ENCODE peak calls at places on chromosomes 3 and 15, in six cellular contexts. One of them, this sample, is unnamed.

GRCh38 chr3:16329792-16330061 is 64.7 kb downstream of the OXNAD1 start:
- DNase-seq in cardiac fibroblast: no peak
- DNase-seq in brain microvascular endothelial cell: no peak
- DNase-seq in fibroblast of villous mesenchyme: no peak
- DNase-seq in AG04449: no peak
- DNase-seq in cardiac muscle cell: no peak
- DNase-seq in this sample: no peak

GRCh38 chr15:99430881-99431401 is 134.8 kb upstream of the MEF2A start:
- DNase-seq in cardiac fibroblast: no peak
- DNase-seq in brain microvascular endothelial cell: no peak
- DNase-seq in fibroblast of villous mesenchyme: no peak
- DNase-seq in AG04449: no peak
- DNase-seq in cardiac muscle cell: no peak
- DNase-seq in this sample: no peak

GRCh38 chr15:68711406-68711805 is 109.3 kb downstream of the ANP32A start:
- DNase-seq in cardiac fibroblast: no peak
- DNase-seq in brain microvascular endothelial cell: no peak
- DNase-seq in fibroblast of villous mesenchyme: no peak
- DNase-seq in AG04449: no peak
- DNase-seq in cardiac muscle cell: no peak
- DNase-seq in this sample: no peak

GRCh38 chr3:82496890-82497560 is 735.6 kb upstream of the GBE1 start:
- DNase-seq in cardiac fibroblast: no peak
- DNase-seq in brain microvascular endothelial cell: no peak
- DNase-seq in fibroblast of villous mesenchyme: no peak
- DNase-seq in AG04449: no peak
- DNase-seq in cardiac muscle cell: no peak
- DNase-seq in this sample: peak

GRCh38 chr15:62782100-62782791 is 260.3 kb upstream of the TPM1 start:
- DNase-seq in cardiac fibroblast: peak
- DNase-seq in brain microvascular endothelial cell: peak
- DNase-seq in fibroblast of villous mesenchyme: peak
- DNase-seq in AG04449: peak
- DNase-seq in cardiac muscle cell: peak
- DNase-seq in this sample: peak

GRCh38 chr15:99019558-99020540 is 12.3 kb upstream of the PGPEP1L start:
- DNase-seq in cardiac fibroblast: peak
- DNase-seq in brain microvascular endothelial cell: peak
- DNase-seq in fibroblast of villous mesenchyme: peak
- DNase-seq in AG04449: no peak
- DNase-seq in cardiac muscle cell: peak
- DNase-seq in this sample: peak

GRCh38 chr3:111712294-111713180 is 117.4 kb upstream of the ZBED2 start:
- DNase-seq in cardiac fibroblast: no peak
- DNase-seq in brain microvascular endothelial cell: no peak
- DNase-seq in fibroblast of villous mesenchyme: no peak
- DNase-seq in AG04449: no peak
- DNase-seq in cardiac muscle cell: no peak
- DNase-seq in this sample: no peak

GRCh38 chr15:31526916-31527690 is 200.5 kb downstream of the KLF13 start:
- DNase-seq in cardiac fibroblast: no peak
- DNase-seq in brain microvascular endothelial cell: no peak
- DNase-seq in fibroblast of villous mesenchyme: no peak
- DNase-seq in AG04449: no peak
- DNase-seq in cardiac muscle cell: no peak
- DNase-seq in this sample: no peak

GRCh38 chr15:39300451-39301153 is 280.3 kb upstream of the THBS1 start:
- DNase-seq in cardiac fibroblast: peak
- DNase-seq in brain microvascular endothelial cell: peak
- DNase-seq in fibroblast of villous mesenchyme: peak
- DNase-seq in AG04449: no peak
- DNase-seq in cardiac muscle cell: peak
- DNase-seq in this sample: peak

GRCh38 chr3:50095352-50095998 is 6.8 kb downstream of the RBM5 start:
- DNase-seq in cardiac fibroblast: no peak
- DNase-seq in brain microvascular endothelial cell: no peak
- DNase-seq in fibroblast of villous mesenchyme: no peak
- DNase-seq in AG04449: no peak
- DNase-seq in cardiac muscle cell: no peak
- DNase-seq in this sample: no peak

GRCh38 chr3:52528596-52529375 is 4.9 kb downstream of the NT5DC2 start:
- DNase-seq in cardiac fibroblast: no peak
- DNase-seq in brain microvascular endothelial cell: no peak
- DNase-seq in fibroblast of villous mesenchyme: no peak
- DNase-seq in AG04449: no peak
- DNase-seq in cardiac muscle cell: no peak
- DNase-seq in this sample: no peak

GRCh38 chr15:40815042-40815678 is 7.9 kb upstream of the DNAJC17 start:
- DNase-seq in cardiac fibroblast: peak
- DNase-seq in brain microvascular endothelial cell: no peak
- DNase-seq in fibroblast of villous mesenchyme: no peak
- DNase-seq in AG04449: no peak
- DNase-seq in cardiac muscle cell: peak
- DNase-seq in this sample: peak

GRCh38 chr3:18099611-18100010 is 325.5 kb downstream of the SATB1 start:
- DNase-seq in cardiac fibroblast: peak
- DNase-seq in brain microvascular endothelial cell: no peak
- DNase-seq in fibroblast of villous mesenchyme: no peak
- DNase-seq in AG04449: no peak
- DNase-seq in cardiac muscle cell: peak
- DNase-seq in this sample: no peak

GRCh38 chr15:71559098-71559497 is 251.3 kb upstream of the NR2E3 start:
- DNase-seq in cardiac fibroblast: peak
- DNase-seq in brain microvascular endothelial cell: peak
- DNase-seq in fibroblast of villous mesenchyme: peak
- DNase-seq in AG04449: peak
- DNase-seq in cardiac muscle cell: peak
- DNase-seq in this sample: peak

GRCh38 chr3:145058483-145058882 is 1086.9 kb downstream of the DIPK2A start:
- DNase-seq in cardiac fibroblast: no peak
- DNase-seq in brain microvascular endothelial cell: no peak
- DNase-seq in fibroblast of villous mesenchyme: no peak
- DNase-seq in AG04449: no peak
- DNase-seq in cardiac muscle cell: no peak
- DNase-seq in this sample: peak

GRCh38 chr3:39962566-39962965 is 153.2 kb downstream of the MYRIP start:
- DNase-seq in cardiac fibroblast: peak
- DNase-seq in brain microvascular endothelial cell: no peak
- DNase-seq in fibroblast of villous mesenchyme: no peak
- DNase-seq in AG04449: peak
- DNase-seq in cardiac muscle cell: peak
- DNase-seq in this sample: no peak

GRCh38 chr15:51080286-51080685 is 14.4 kb downstream of the TNFAIP8L3 start:
- DNase-seq in cardiac fibroblast: no peak
- DNase-seq in brain microvascular endothelial cell: no peak
- DNase-seq in fibroblast of villous mesenchyme: no peak
- DNase-seq in AG04449: no peak
- DNase-seq in cardiac muscle cell: no peak
- DNase-seq in this sample: no peak

GRCh38 chr3:185561374-185561943 is 9.1 kb upstream of the LIPH start:
- DNase-seq in cardiac fibroblast: no peak
- DNase-seq in brain microvascular endothelial cell: no peak
- DNase-seq in fibroblast of villous mesenchyme: no peak
- DNase-seq in AG04449: no peak
- DNase-seq in cardiac muscle cell: no peak
- DNase-seq in this sample: no peak

GRCh38 chr15:74781673-74782595 is at the start of gene CSK:
- DNase-seq in cardiac fibroblast: peak
- DNase-seq in brain microvascular endothelial cell: no peak
- DNase-seq in fibroblast of villous mesenchyme: peak
- DNase-seq in AG04449: no peak
- DNase-seq in cardiac muscle cell: peak
- DNase-seq in this sample: peak

GRCh38 chr15:57684491-57685184 is 21.9 kb upstream of the POLR2M start:
- DNase-seq in cardiac fibroblast: no peak
- DNase-seq in brain microvascular endothelial cell: no peak
- DNase-seq in fibroblast of villous mesenchyme: no peak
- DNase-seq in AG04449: no peak
- DNase-seq in cardiac muscle cell: no peak
- DNase-seq in this sample: no peak

GRCh38 chr15:46251873-46252272 is 617.0 kb downstream of the SQOR start:
- DNase-seq in cardiac fibroblast: no peak
- DNase-seq in brain microvascular endothelial cell: no peak
- DNase-seq in fibroblast of villous mesenchyme: no peak
- DNase-seq in AG04449: no peak
- DNase-seq in cardiac muscle cell: no peak
- DNase-seq in this sample: no peak

DNA sequence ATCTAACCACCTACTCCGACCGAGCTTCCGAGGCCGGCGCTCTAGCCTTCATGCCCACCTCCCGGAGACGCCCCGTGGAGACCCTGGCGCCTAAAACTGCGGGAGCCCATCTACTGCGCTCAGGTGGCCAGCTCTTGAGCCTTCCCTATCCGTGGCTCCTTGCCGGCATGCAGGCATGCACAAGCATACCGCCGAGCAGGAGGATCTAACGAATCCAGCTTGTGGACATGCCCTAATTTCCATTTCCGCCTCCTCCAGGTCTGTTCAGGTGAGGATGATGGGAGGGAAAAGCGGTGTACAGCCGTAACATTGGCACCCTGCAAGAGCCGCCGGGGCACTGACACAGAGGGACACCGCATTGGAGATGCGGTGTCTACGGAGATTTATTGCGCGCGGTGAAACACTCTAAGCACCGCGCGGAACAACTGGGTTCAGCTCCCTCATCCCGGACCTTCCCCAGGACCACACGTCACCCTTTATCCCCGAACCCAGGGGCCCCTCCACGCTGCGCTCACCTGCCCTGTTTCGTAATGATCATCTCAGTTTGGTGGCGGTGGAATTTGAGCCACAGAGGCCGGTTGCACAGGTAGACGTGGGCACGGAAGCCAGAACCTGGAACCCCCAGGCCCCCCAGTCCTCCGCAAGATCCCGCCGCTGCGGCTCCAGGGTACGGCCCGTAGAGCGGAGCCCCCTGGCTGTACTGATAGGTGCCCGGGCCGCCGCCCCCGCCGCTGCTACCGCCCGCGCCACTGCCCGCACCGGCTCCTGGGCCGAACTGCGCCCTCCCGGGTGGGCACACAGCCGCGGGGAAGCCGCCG is 1.0 kb downstream of the EOMES start:
- DNase-seq in cardiac fibroblast: no peak
- DNase-seq in brain microvascular endothelial cell: no peak
- DNase-seq in fibroblast of villous mesenchyme: no peak
- DNase-seq in AG04449: no peak
- DNase-seq in cardiac muscle cell: no peak
- DNase-seq in this sample: no peak
- TF ChIP-seq CTCF in cardiac fibroblast: no peak
- TF ChIP-seq CTCF in brain microvascular endothelial cell: no peak
- TF ChIP-seq CTCF in fibroblast of villous mesenchyme: no peak
- TF ChIP-seq CTCF in AG04449: peak
- TF ChIP-seq CTCF in cardiac muscle cell: peak
- TF ChIP-seq CTCF in this sample: no peak

GRCh38 chr3:45465192-45465591 is 76.8 kb downstream of the LARS2 start:
- DNase-seq in cardiac fibroblast: no peak
- DNase-seq in brain microvascular endothelial cell: no peak
- DNase-seq in fibroblast of villous mesenchyme: no peak
- DNase-seq in AG04449: no peak
- DNase-seq in cardiac muscle cell: no peak
- DNase-seq in this sample: no peak

GRCh38 chr3:45464336-45464809 is 76.0 kb downstream of the LARS2 start:
- DNase-seq in cardiac fibroblast: peak
- DNase-seq in brain microvascular endothelial cell: no peak
- DNase-seq in fibroblast of villous mesenchyme: peak
- DNase-seq in AG04449: no peak
- DNase-seq in cardiac muscle cell: peak
- DNase-seq in this sample: peak

GRCh38 chr3:45468326-45468725 is 80.0 kb downstream of the LARS2 start:
- DNase-seq in cardiac fibroblast: no peak
- DNase-seq in brain microvascular endothelial cell: no peak
- DNase-seq in fibroblast of villous mesenchyme: no peak
- DNase-seq in AG04449: no peak
- DNase-seq in cardiac muscle cell: no peak
- DNase-seq in this sample: no peak

GRCh38 chr3:45462522-45463262 is 74.3 kb downstream of the LARS2 start:
- DNase-seq in cardiac fibroblast: peak
- DNase-seq in brain microvascular endothelial cell: peak
- DNase-seq in fibroblast of villous mesenchyme: no peak
- DNase-seq in AG04449: no peak
- DNase-seq in cardiac muscle cell: peak
- DNase-seq in this sample: peak
- H3K4me3 ChIP-seq in cardiac fibroblast: no peak
- H3K4me3 ChIP-seq in brain microvascular endothelial cell: no peak
- H3K4me3 ChIP-seq in fibroblast of villous mesenchyme: no peak
- H3K4me3 ChIP-seq in AG04449: no peak
- H3K4me3 ChIP-seq in cardiac muscle cell: no peak
- H3K4me3 ChIP-seq in this sample: no peak

DNA sequence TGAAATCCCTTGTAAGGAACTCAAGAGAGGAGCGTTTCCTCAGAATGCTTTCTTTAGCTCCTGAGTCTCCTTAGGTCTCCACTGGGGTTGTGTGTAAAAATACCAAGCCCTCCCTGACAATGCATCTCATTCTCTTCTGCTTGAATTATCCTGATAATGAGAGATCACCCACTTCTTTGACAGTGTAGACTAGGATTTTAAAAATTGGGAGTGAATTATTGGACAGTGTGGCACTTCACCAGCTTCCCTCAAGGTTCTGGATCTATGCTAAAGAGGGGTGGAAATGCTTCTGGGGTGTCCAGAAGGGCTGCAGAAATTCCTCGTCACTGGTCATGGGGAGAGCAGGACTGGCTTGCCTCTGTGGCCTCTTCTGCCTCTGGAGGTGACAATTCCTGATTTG is 41.8 kb upstream of the POLG start:
- DNase-seq in cardiac fibroblast: no peak
- DNase-seq in brain microvascular endothelial cell: no peak
- DNase-seq in fibroblast of villous mesenchyme: no peak
- DNase-seq in AG04449: no peak
- DNase-seq in cardiac muscle cell: no peak
- DNase-seq in this sample: no peak
- TF ChIP-seq CTCF in cardiac fibroblast: no peak
- TF ChIP-seq CTCF in brain microvascular endothelial cell: no peak
- TF ChIP-seq CTCF in fibroblast of villous mesenchyme: no peak
- TF ChIP-seq CTCF in AG04449: no peak
- TF ChIP-seq CTCF in cardiac muscle cell: no peak
- TF ChIP-seq CTCF in this sample: no peak

GRCh38 chr3:141368925-141369794 is 856 bp downstream of the ZBTB38 start:
- DNase-seq in cardiac fibroblast: peak
- DNase-seq in brain microvascular endothelial cell: peak
- DNase-seq in fibroblast of villous mesenchyme: peak
- DNase-seq in AG04449: no peak
- DNase-seq in cardiac muscle cell: peak
- DNase-seq in this sample: peak
- H3K4me3 ChIP-seq in cardiac fibroblast: peak
- H3K4me3 ChIP-seq in brain microvascular endothelial cell: peak
- H3K4me3 ChIP-seq in fibroblast of villous mesenchyme: peak
- H3K4me3 ChIP-seq in AG04449: peak
- H3K4me3 ChIP-seq in cardiac muscle cell: no peak
- H3K4me3 ChIP-seq in this sample: peak

DNA sequence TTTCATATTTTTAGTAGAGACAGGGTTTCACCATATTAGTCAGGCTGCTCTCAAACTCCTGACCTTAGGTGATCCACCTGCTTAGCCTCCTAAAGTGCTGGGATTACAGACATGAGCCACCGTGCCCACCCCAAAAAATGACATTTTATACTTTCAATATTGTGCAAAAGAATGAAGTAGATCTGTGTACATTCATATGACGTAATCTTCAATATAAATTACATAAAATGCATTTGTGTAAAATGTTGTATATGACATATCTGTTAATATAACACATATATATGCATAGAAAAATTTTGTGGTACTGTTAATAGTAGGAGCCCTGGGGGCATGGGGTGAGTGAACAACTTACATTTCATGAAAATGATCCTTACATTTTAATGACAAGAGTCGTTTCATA is 71.7 kb downstream of the RYR3 start:
- DNase-seq in cardiac fibroblast: no peak
- DNase-seq in brain microvascular endothelial cell: no peak
- DNase-seq in fibroblast of villous mesenchyme: no peak
- DNase-seq in AG04449: no peak
- DNase-seq in cardiac muscle cell: no peak
- DNase-seq in this sample: no peak
- TF ChIP-seq CTCF in cardiac fibroblast: no peak
- TF ChIP-seq CTCF in brain microvascular endothelial cell: no peak
- TF ChIP-seq CTCF in fibroblast of villous mesenchyme: no peak
- TF ChIP-seq CTCF in AG04449: no peak
- TF ChIP-seq CTCF in cardiac muscle cell: no peak
- TF ChIP-seq CTCF in this sample: no peak